ENCODE peak calls at places on chromosome 2, in eight cellular contexts. One of them, this sample, is unnamed.

GRCh38 chr2:120220756-120221155 is 2.4 kb downstream of the TMEM185B start:
- DNase-seq in tibial artery: no peak
- DNase-seq in GM13976: no peak
- DNase-seq in mesenteric fat pad: peak; percentile 2
- DNase-seq in A172: no peak
- DNase-seq in H9: no peak
- DNase-seq in NCI-H1694 treated with DMSO at 0.1 percent for 48 hours: no peak
- DNase-seq in omental fat pad: no peak
- DNase-seq in this sample: no peak

GRCh38 chr2:6394266-6394665 is 471.4 kb downstream of the CMPK2 start:
- DNase-seq in A172: no peak
- DNase-seq in NCI-H1694 treated with DMSO at 0.1 percent for 48 hours: no peak
- DNase-seq in mesenteric fat pad: no peak
- DNase-seq in H9: no peak
- DNase-seq in GM13976: no peak
- DNase-seq in omental fat pad: no peak
- DNase-seq in tibial artery: no peak
- DNase-seq in this sample: no peak

GRCh38 chr2:28347596-28347995 is 45.1 kb upstream of the FOSL2 start:
- DNase-seq in GM13976: no peak
- DNase-seq in A172: no peak
- DNase-seq in omental fat pad: no peak
- DNase-seq in tibial artery: peak; percentile 58
- DNase-seq in NCI-H1694 treated with DMSO at 0.1 percent for 48 hours: no peak
- DNase-seq in H9: no peak
- DNase-seq in mesenteric fat pad: peak; percentile 72
- DNase-seq in this sample: no peak

GRCh38 chr2:157158111-157158510 is 99.4 kb upstream of the GALNT5 start:
- DNase-seq in tibial artery: no peak
- DNase-seq in omental fat pad: no peak
- DNase-seq in H9: no peak
- DNase-seq in NCI-H1694 treated with DMSO at 0.1 percent for 48 hours: no peak
- DNase-seq in A172: no peak
- DNase-seq in GM13976: no peak
- DNase-seq in mesenteric fat pad: no peak
- DNase-seq in this sample: no peak

GRCh38 chr2:238506669-238507068 is 79.9 kb downstream of the ASB1 start:
- DNase-seq in GM13976: no peak
- DNase-seq in NCI-H1694 treated with DMSO at 0.1 percent for 48 hours: no peak
- DNase-seq in mesenteric fat pad: peak; percentile 79
- DNase-seq in tibial artery: peak; percentile 20
- DNase-seq in H9: no peak
- DNase-seq in omental fat pad: no peak
- DNase-seq in A172: no peak
- DNase-seq in this sample: no peak

GRCh38 chr2:18545384-18545783 is 15.1 kb downstream of the RDH14 start:
- DNase-seq in mesenteric fat pad: no peak
- DNase-seq in omental fat pad: no peak
- DNase-seq in H9: no peak
- DNase-seq in NCI-H1694 treated with DMSO at 0.1 percent for 48 hours: no peak
- DNase-seq in tibial artery: no peak
- DNase-seq in GM13976: no peak
- DNase-seq in A172: peak; percentile 44
- DNase-seq in this sample: no peak

GRCh38 chr2:179861027-179861776 is at the start of gene ZNF385B:
- DNase-seq in omental fat pad: no peak
- DNase-seq in mesenteric fat pad: no peak
- DNase-seq in GM13976: peak; percentile 37
- DNase-seq in A172: no peak
- DNase-seq in NCI-H1694 treated with DMSO at 0.1 percent for 48 hours: peak; percentile 3
- DNase-seq in tibial artery: no peak
- DNase-seq in H9: peak; percentile 67
- DNase-seq in this sample: no peak

GRCh38 chr2:145350011-145350410 is 830.1 kb upstream of the ZEB2 start:
- DNase-seq in A172: peak; percentile 26
- DNase-seq in omental fat pad: no peak
- DNase-seq in tibial artery: no peak
- DNase-seq in H9: no peak
- DNase-seq in GM13976: no peak
- DNase-seq in NCI-H1694 treated with DMSO at 0.1 percent for 48 hours: no peak
- DNase-seq in mesenteric fat pad: no peak
- DNase-seq in this sample: no peak

GRCh38 chr2:36568533-36569246 is 29.3 kb downstream of the FEZ2 start:
- DNase-seq in H9: no peak
- DNase-seq in A172: peak; percentile 92
- DNase-seq in NCI-H1694 treated with DMSO at 0.1 percent for 48 hours: no peak
- DNase-seq in mesenteric fat pad: no peak
- DNase-seq in omental fat pad: no peak
- DNase-seq in GM13976: no peak
- DNase-seq in tibial artery: no peak
- DNase-seq in this sample: peak; percentile 93

GRCh38 chr2:45214550-45214949 is 205.3 kb upstream of the SIX2 start:
- DNase-seq in omental fat pad: no peak
- DNase-seq in tibial artery: no peak
- DNase-seq in NCI-H1694 treated with DMSO at 0.1 percent for 48 hours: no peak
- DNase-seq in A172: no peak
- DNase-seq in mesenteric fat pad: no peak
- DNase-seq in H9: no peak
- DNase-seq in GM13976: no peak
- DNase-seq in this sample: no peak

GRCh38 chr2:165013944-165014619 is 58.8 kb upstream of the SLC38A11 start:
- DNase-seq in omental fat pad: no peak
- DNase-seq in GM13976: no peak
- DNase-seq in A172: no peak
- DNase-seq in H9: no peak
- DNase-seq in tibial artery: no peak
- DNase-seq in NCI-H1694 treated with DMSO at 0.1 percent for 48 hours: no peak
- DNase-seq in mesenteric fat pad: no peak
- DNase-seq in this sample: no peak

GRCh38 chr2:216606551-216607527 is 26.4 kb upstream of the IGFBP2 start:
- DNase-seq in H9: peak; percentile 77
- DNase-seq in GM13976: peak; percentile 89
- DNase-seq in NCI-H1694 treated with DMSO at 0.1 percent for 48 hours: no peak
- DNase-seq in A172: no peak
- DNase-seq in mesenteric fat pad: no peak
- DNase-seq in tibial artery: no peak
- DNase-seq in omental fat pad: no peak
- DNase-seq in this sample: no peak

GRCh38 chr2:37615808-37616673 is 55.4 kb downstream of the CDC42EP3 start:
- DNase-seq in tibial artery: peak; percentile 77
- DNase-seq in omental fat pad: no peak
- DNase-seq in H9: no peak
- DNase-seq in NCI-H1694 treated with DMSO at 0.1 percent for 48 hours: no peak
- DNase-seq in mesenteric fat pad: no peak
- DNase-seq in A172: no peak
- DNase-seq in GM13976: no peak
- DNase-seq in this sample: no peak

GRCh38 chr2:39523308-39524044 is 86.4 kb upstream of the MAP4K3 start:
- DNase-seq in A172: peak; percentile 90
- DNase-seq in GM13976: no peak
- DNase-seq in NCI-H1694 treated with DMSO at 0.1 percent for 48 hours: no peak
- DNase-seq in tibial artery: no peak
- DNase-seq in H9: no peak
- DNase-seq in mesenteric fat pad: no peak
- DNase-seq in omental fat pad: no peak
- DNase-seq in this sample: no peak

GRCh38 chr2:77507657-77508056 is 14.5 kb downstream of the LRRTM4 start:
- DNase-seq in omental fat pad: no peak
- DNase-seq in H9: no peak
- DNase-seq in mesenteric fat pad: no peak
- DNase-seq in A172: no peak
- DNase-seq in NCI-H1694 treated with DMSO at 0.1 percent for 48 hours: no peak
- DNase-seq in tibial artery: no peak
- DNase-seq in GM13976: no peak
- DNase-seq in this sample: no peak

GRCh38 chr2:3461781-3462492 is 57.4 kb downstream of the ADI1 start:
- DNase-seq in A172: peak; percentile 56
- DNase-seq in H9: no peak
- DNase-seq in mesenteric fat pad: peak; percentile 69
- DNase-seq in tibial artery: peak; percentile 65
- DNase-seq in GM13976: peak; percentile 86
- DNase-seq in omental fat pad: no peak
- DNase-seq in NCI-H1694 treated with DMSO at 0.1 percent for 48 hours: peak; percentile 83
- DNase-seq in this sample: peak; percentile 33

GRCh38 chr2:160582481-160583161 is 89.0 kb upstream of the RBMS1 start:
- DNase-seq in H9: no peak
- DNase-seq in mesenteric fat pad: no peak
- DNase-seq in omental fat pad: no peak
- DNase-seq in tibial artery: no peak
- DNase-seq in GM13976: no peak
- DNase-seq in NCI-H1694 treated with DMSO at 0.1 percent for 48 hours: no peak
- DNase-seq in A172: peak; percentile 50
- DNase-seq in this sample: no peak

GRCh38 chr2:151632993-151633592 is 101.2 kb downstream of the NEB start:
- DNase-seq in NCI-H1694 treated with DMSO at 0.1 percent for 48 hours: peak; percentile 75
- DNase-seq in H9: no peak
- DNase-seq in GM13976: peak; percentile 22
- DNase-seq in mesenteric fat pad: no peak
- DNase-seq in omental fat pad: no peak
- DNase-seq in tibial artery: no peak
- DNase-seq in A172: no peak
- DNase-seq in this sample: no peak

GRCh38 chr2:160007111-160007510 is 55.3 kb downstream of the PLA2R1 start:
- DNase-seq in GM13976: no peak
- DNase-seq in tibial artery: no peak
- DNase-seq in H9: no peak
- DNase-seq in NCI-H1694 treated with DMSO at 0.1 percent for 48 hours: no peak
- DNase-seq in omental fat pad: no peak
- DNase-seq in A172: no peak
- DNase-seq in mesenteric fat pad: no peak
- DNase-seq in this sample: no peak

GRCh38 chr2:105604938-105605337 is 139.8 kb upstream of the NCK2 start:
- DNase-seq in NCI-H1694 treated with DMSO at 0.1 percent for 48 hours: no peak
- DNase-seq in A172: no peak
- DNase-seq in omental fat pad: no peak
- DNase-seq in mesenteric fat pad: no peak
- DNase-seq in H9: no peak
- DNase-seq in GM13976: no peak
- DNase-seq in tibial artery: peak; percentile 85
- DNase-seq in this sample: no peak

GRCh38 chr2:54262015-54262765 is 6.2 kb upstream of the TSPYL6 start:
- DNase-seq in omental fat pad: no peak
- DNase-seq in H9: no peak
- DNase-seq in NCI-H1694 treated with DMSO at 0.1 percent for 48 hours: no peak
- DNase-seq in A172: no peak
- DNase-seq in GM13976: no peak
- DNase-seq in mesenteric fat pad: no peak
- DNase-seq in tibial artery: no peak
- DNase-seq in this sample: no peak

GRCh38 chr2:73776869-73777519 is 2.9 kb downstream of the DUSP11 start:
- DNase-seq in NCI-H1694 treated with DMSO at 0.1 percent for 48 hours: no peak
- DNase-seq in A172: no peak
- DNase-seq in omental fat pad: no peak
- DNase-seq in mesenteric fat pad: no peak
- DNase-seq in GM13976: no peak
- DNase-seq in tibial artery: no peak
- DNase-seq in H9: no peak
- DNase-seq in this sample: no peak

GRCh38 chr2:207403950-207404349 is 125.8 kb upstream of the CREB1 start:
- DNase-seq in mesenteric fat pad: no peak
- DNase-seq in omental fat pad: no peak
- DNase-seq in A172: no peak
- DNase-seq in GM13976: no peak
- DNase-seq in tibial artery: no peak
- DNase-seq in NCI-H1694 treated with DMSO at 0.1 percent for 48 hours: peak; percentile 50
- DNase-seq in H9: no peak
- DNase-seq in this sample: no peak

GRCh38 chr2:152483276-152483996 is 148.5 kb downstream of the FMNL2 start:
- DNase-seq in mesenteric fat pad: no peak
- DNase-seq in omental fat pad: no peak
- DNase-seq in H9: no peak
- DNase-seq in tibial artery: no peak
- DNase-seq in A172: no peak
- DNase-seq in GM13976: no peak
- DNase-seq in NCI-H1694 treated with DMSO at 0.1 percent for 48 hours: no peak
- DNase-seq in this sample: no peak

GRCh38 chr2:191152841-191153240 is 2.0 kb upstream of the STAT4 start:
- DNase-seq in mesenteric fat pad: no peak
- DNase-seq in GM13976: no peak
- DNase-seq in NCI-H1694 treated with DMSO at 0.1 percent for 48 hours: no peak
- DNase-seq in tibial artery: no peak
- DNase-seq in A172: peak; percentile 44
- DNase-seq in H9: no peak
- DNase-seq in omental fat pad: no peak
- DNase-seq in this sample: no peak

GRCh38 chr2:178514664-178515063 is 34.4 kb downstream of the PLEKHA3 start:
- DNase-seq in H9: no peak
- DNase-seq in tibial artery: no peak
- DNase-seq in GM13976: no peak
- DNase-seq in mesenteric fat pad: no peak
- DNase-seq in A172: peak; percentile 91
- DNase-seq in omental fat pad: no peak
- DNase-seq in NCI-H1694 treated with DMSO at 0.1 percent for 48 hours: no peak
- DNase-seq in this sample: no peak

GRCh38 chr2:199589303-199589702 is 131.6 kb upstream of the SATB2 start:
- DNase-seq in tibial artery: no peak
- DNase-seq in A172: no peak
- DNase-seq in omental fat pad: no peak
- DNase-seq in H9: no peak
- DNase-seq in mesenteric fat pad: no peak
- DNase-seq in NCI-H1694 treated with DMSO at 0.1 percent for 48 hours: no peak
- DNase-seq in GM13976: no peak
- DNase-seq in this sample: no peak

GRCh38 chr2:235976516-235976915 is 191.7 kb downstream of the GBX2 start:
- DNase-seq in A172: no peak
- DNase-seq in H9: no peak
- DNase-seq in GM13976: no peak
- DNase-seq in tibial artery: no peak
- DNase-seq in NCI-H1694 treated with DMSO at 0.1 percent for 48 hours: no peak
- DNase-seq in mesenteric fat pad: peak; percentile 82
- DNase-seq in omental fat pad: no peak
- DNase-seq in this sample: no peak

GRCh38 chr2:95058466-95058988 is 33.0 kb downstream of the MAL start:
- DNase-seq in mesenteric fat pad: no peak
- DNase-seq in tibial artery: peak; percentile 38
- DNase-seq in omental fat pad: no peak
- DNase-seq in A172: no peak
- DNase-seq in GM13976: no peak
- DNase-seq in NCI-H1694 treated with DMSO at 0.1 percent for 48 hours: no peak
- DNase-seq in H9: no peak
- DNase-seq in this sample: no peak

GRCh38 chr2:34110392-34110791 is 511.3 kb upstream of the FAM98A start:
- DNase-seq in tibial artery: no peak
- DNase-seq in omental fat pad: no peak
- DNase-seq in GM13976: no peak
- DNase-seq in NCI-H1694 treated with DMSO at 0.1 percent for 48 hours: no peak
- DNase-seq in mesenteric fat pad: no peak
- DNase-seq in H9: no peak
- DNase-seq in A172: no peak
- DNase-seq in this sample: no peak

GRCh38 chr2:68190991-68191731 is 33.5 kb downstream of the PNO1 start:
- DNase-seq in GM13976: no peak
- DNase-seq in A172: peak; percentile 11
- DNase-seq in mesenteric fat pad: no peak
- DNase-seq in tibial artery: no peak
- DNase-seq in omental fat pad: no peak
- DNase-seq in NCI-H1694 treated with DMSO at 0.1 percent for 48 hours: no peak
- DNase-seq in H9: no peak
- DNase-seq in this sample: peak; percentile 80

GRCh38 chr2:3490191-3491158 is 28.9 kb downstream of the ADI1 start:
- DNase-seq in omental fat pad: no peak
- DNase-seq in A172: no peak
- DNase-seq in tibial artery: no peak
- DNase-seq in H9: peak; percentile 28
- DNase-seq in GM13976: peak; percentile 32
- DNase-seq in mesenteric fat pad: peak; percentile 89
- DNase-seq in NCI-H1694 treated with DMSO at 0.1 percent for 48 hours: no peak
- DNase-seq in this sample: no peak

GRCh38 chr2:54479422-54479821 is 23.3 kb downstream of the SPTBN1 start:
- DNase-seq in H9: no peak
- DNase-seq in mesenteric fat pad: no peak
- DNase-seq in omental fat pad: no peak
- DNase-seq in A172: peak; percentile 76
- DNase-seq in tibial artery: no peak
- DNase-seq in NCI-H1694 treated with DMSO at 0.1 percent for 48 hours: no peak
- DNase-seq in GM13976: no peak
- DNase-seq in this sample: no peak

GRCh38 chr2:168992026-168992425 is 39.1 kb downstream of the ABCB11 start:
- DNase-seq in mesenteric fat pad: no peak
- DNase-seq in tibial artery: no peak
- DNase-seq in omental fat pad: no peak
- DNase-seq in H9: no peak
- DNase-seq in GM13976: no peak
- DNase-seq in NCI-H1694 treated with DMSO at 0.1 percent for 48 hours: no peak
- DNase-seq in A172: no peak
- DNase-seq in this sample: no peak